ENCODE peak calls at places on chromosomes 3 and 15, in seven cellular contexts. V, Y, Q, L, G, A and F are unnamed samples.

GRCh38 chr3:16810593-16811367 is 74.0 kb upstream of the PLCL2 start:
- DNase-seq in V (no peak), Y (no peak), Q (peak), L (no peak), G (no peak), A (no peak), F (no peak)

GRCh38 chr3:101685870-101686307 is 629 bp downstream of the RPL24 start:
- DNase-seq in V (no peak), Y (no peak), Q (no peak), L (no peak), G (no peak), A (no peak), F (no peak)

GRCh38 chr3:46909535-46910161 is 32.1 kb downstream of the PTH1R start:
- DNase-seq in V (peak), Y (peak), Q (peak), L (peak), G (peak), A (peak), F (peak)

GRCh38 chr3:69321301-69321986 is 64.4 kb downstream of the FRMD4B start:
- DNase-seq in V (no peak), Y (no peak), Q (no peak), L (no peak), G (no peak), A (no peak), F (no peak)

GRCh38 chr3:153274521-153274920 is 112.5 kb downstream of the RAP2B start:
- DNase-seq in V (no peak), Y (no peak), Q (no peak), L (no peak), G (no peak), A (no peak), F (no peak)

GRCh38 chr15:84400017-84400740 is 164.6 kb downstream of the GOLGA6L4 start:
- DNase-seq in V (no peak), Y (no peak), Q (no peak), L (no peak), G (no peak), A (no peak), F (no peak)

GRCh38 chr3:126216416-126216815 is 36.0 kb upstream of the ALDH1L1 start:
- DNase-seq in V (no peak), Y (no peak), Q (no peak), L (no peak), G (no peak), A (no peak), F (peak)

GRCh38 chr3:58536501-58537411 is at the start of gene ACOX2:
- DNase-seq in V (peak), Y (peak), Q (no peak), L (no peak), G (no peak), A (no peak), F (no peak)

GRCh38 chr3:21621396-21621695 is 129.7 kb downstream of the ZNF385D start:
- DNase-seq in V (no peak), Y (no peak), Q (no peak), L (no peak), G (no peak), A (no peak), F (no peak)

GRCh38 chr3:156513619-156514018 is 41.3 kb downstream of the SSR3 start:
- DNase-seq in V (no peak), Y (no peak), Q (no peak), L (no peak), G (no peak), A (no peak), F (no peak)

GRCh38 chr3:16884084-16884747 is 539 bp upstream of the PLCL2 start:
- DNase-seq in V (peak), Y (peak), Q (peak), L (peak), G (no peak), A (peak), F (no peak)

GRCh38 chr3:168205451-168205850 is 109.7 kb upstream of the GOLIM4 start:
- DNase-seq in V (no peak), Y (no peak), Q (no peak), L (no peak), G (no peak), A (no peak), F (no peak)

GRCh38 chr15:67945951-67946700 is 106.3 kb upstream of the RNU6-1 start:
- DNase-seq in V (no peak), Y (no peak), Q (peak), L (no peak), G (no peak), A (no peak), F (no peak)

GRCh38 chr3:8278448-8278847 is 223.2 kb upstream of the LMCD1 start:
- DNase-seq in V (no peak), Y (no peak), Q (no peak), L (no peak), G (no peak), A (no peak), F (no peak)

GRCh38 chr3:60669636-60670035 is 581.6 kb downstream of the FHIT start:
- DNase-seq in V (no peak), Y (no peak), Q (peak), L (no peak), G (no peak), A (no peak), F (no peak)

GRCh38 chr15:42504631-42505030 is 9.2 kb downstream of the SNAP23 start:
- DNase-seq in V (no peak), Y (no peak), Q (no peak), L (no peak), G (no peak), A (no peak), F (no peak)

GRCh38 chr3:140050977-140051957 is 116.3 kb downstream of the CLSTN2 start:
- DNase-seq in V (peak), Y (no peak), Q (peak), L (no peak), G (no peak), A (peak), F (no peak)

GRCh38 chr15:49758856-49759255 is 138.0 kb downstream of the DTWD1 start:
- DNase-seq in V (no peak), Y (no peak), Q (no peak), L (no peak), G (no peak), A (no peak), F (no peak)

GRCh38 chr3:64765951-64766350 is 78.2 kb upstream of the ADAMTS9 start:
- DNase-seq in V (no peak), Y (no peak), Q (no peak), L (no peak), G (no peak), A (no peak), F (no peak)

GRCh38 chr15:57319226-57319918 is 56.9 kb upstream of the CGNL1 start:
- DNase-seq in V (peak), Y (no peak), Q (no peak), L (no peak), G (no peak), A (no peak), F (no peak)

GRCh38 chr15:42151736-42152135 is 4.7 kb downstream of the PLA2G4F start:
- DNase-seq in V (no peak), Y (peak), Q (no peak), L (no peak), G (no peak), A (no peak), F (no peak)

GRCh38 chr3:66472313-66473134 is 28.3 kb downstream of the LRIG1 start:
- DNase-seq in V (no peak), Y (no peak), Q (no peak), L (no peak), G (no peak), A (no peak), F (peak)

GRCh38 chr3:38006031-38006430 is 15.4 kb downstream of the VILL start:
- DNase-seq in V (no peak), Y (no peak), Q (no peak), L (no peak), G (no peak), A (no peak), F (no peak)

GRCh38 chr3:127356381-127356780 is 68.5 kb upstream of the PRR20G start:
- DNase-seq in V (no peak), Y (no peak), Q (no peak), L (no peak), G (no peak), A (no peak), F (no peak)

GRCh38 chr15:40306908-40307307 is 827 bp downstream of the PLCB2 start:
- DNase-seq in V (no peak), Y (no peak), Q (no peak), L (no peak), G (no peak), A (no peak), F (no peak)

GRCh38 chr3:32334675-32335074 is 57.0 kb upstream of the CMTM7 start:
- DNase-seq in V (no peak), Y (no peak), Q (no peak), L (no peak), G (no peak), A (no peak), F (no peak)

GRCh38 chr3:182214406-182214805 is 502.7 kb downstream of the SOX2 start:
- DNase-seq in V (peak), Y (peak), Q (no peak), L (no peak), G (no peak), A (no peak), F (no peak)